ENCODE peak calls at places on chromosomes 6 and 20, in four cellular contexts. C is uterus, K is K562, L is stomach. A is an unnamed sample.

GRCh38 chr6:143400258-143401059 is 50.0 kb downstream of the ADAT2 start:
- DNase-seq in C (no peak), K (no peak), L (peak; percentile 36), A (no peak)

GRCh38 chr6:12577124-12577845 is 139.3 kb upstream of the PHACTR1 start:
- DNase-seq in C (no peak), K (no peak), L (no peak), A (no peak)

GRCh38 chr20:2816583-2817340 is 598 bp downstream of the TMEM239 start:
- DNase-seq in C (no peak), K (no peak), L (no peak), A (no peak)

GRCh38 chr6:25259756-25260155 is 19.4 kb upstream of the CARMIL1 start:
- DNase-seq in C (no peak), K (no peak), L (no peak), A (no peak)

GRCh38 chr6:31752739-31753319 is 9.6 kb upstream of the SAPCD1 start:
- DNase-seq in C (no peak), K (no peak), L (no peak), A (no peak)

GRCh38 chr20:47428164-47428563 is 71.7 kb upstream of the ZMYND8 start:
- DNase-seq in C (no peak), K (no peak), L (no peak), A (no peak)

GRCh38 chr6:15892369-15892768 is 229.5 kb upstream of the DTNBP1 start:
- DNase-seq in C (no peak), K (no peak), L (no peak), A (no peak)

GRCh38 chr6:14464049-14464448 is 346.5 kb downstream of the CD83 start:
- DNase-seq in C (no peak), K (peak; percentile 69), L (no peak), A (no peak)

GRCh38 chr20:6882911-6883310 is 115.4 kb downstream of the BMP2 start:
- DNase-seq in C (no peak), K (no peak), L (no peak), A (no peak)

GRCh38 chr6:26553264-26553738 is 15.1 kb downstream of the HMGN4 start:
- DNase-seq in C (peak; percentile 76), K (peak; percentile 82), L (peak; percentile 72), A (peak; percentile 69)

GRCh38 chr6:105832358-105832757 is 253.8 kb upstream of the PRDM1 start:
- DNase-seq in C (no peak), K (no peak), L (no peak), A (no peak)

GRCh38 chr20:22506827-22507226 is 77.5 kb downstream of the FOXA2 start:
- DNase-seq in C (no peak), K (no peak), L (no peak), A (no peak)

GRCh38 chr20:50335105-50335504 is 144.5 kb downstream of the CEBPB start:
- DNase-seq in C (no peak), K (peak; percentile 50), L (no peak), A (peak; percentile 64)

GRCh38 chr6:6927437-6928361 is 180.1 kb upstream of the RREB1 start:
- DNase-seq in C (no peak), K (peak; percentile 86), L (no peak), A (peak; percentile 20)

GRCh38 chr20:10671850-10672578 is 1.8 kb downstream of the JAG1 start:
- DNase-seq in C (peak; percentile 80), K (peak; percentile 32), L (peak; percentile 75), A (no peak)

GRCh38 chr20:48262955-48263354 is 477.7 kb upstream of the SULF2 start:
- DNase-seq in C (no peak), K (no peak), L (no peak), A (no peak)

GRCh38 chr6:10719386-10720228 is 3.3 kb upstream of the TMEM14C start:
- DNase-seq in C (peak; percentile 23), K (no peak), L (no peak), A (peak; percentile 15)

GRCh38 chr20:13736792-13737191 is 47.9 kb downstream of the ESF1 start:
- DNase-seq in C (no peak), K (no peak), L (no peak), A (no peak)

GRCh38 chr6:108730556-108731228 is 117.5 kb upstream of the ARMC2 start:
- DNase-seq in C (no peak), K (no peak), L (no peak), A (no peak)

GRCh38 chr20:38175221-38176030 is 10.4 kb upstream of the TGM2 start:
- DNase-seq in C (no peak), K (no peak), L (no peak), A (no peak)

GRCh38 chr6:119346450-119346849 is 3.1 kb downstream of the MAN1A1 start:
- DNase-seq in C (no peak), K (no peak), L (no peak), A (no peak)

GRCh38 chr6:35754452-35755321 is 17.9 kb downstream of the ARMC12 start:
- DNase-seq in C (no peak), K (no peak), L (no peak), A (no peak)

GRCh38 chr20:17446171-17446570 is 85.0 kb downstream of the BFSP1 start:
- DNase-seq in C (no peak), K (no peak), L (no peak), A (no peak)

GRCh38 chr20:58192567-58192966 is 35.9 kb downstream of the ANKRD60 start:
- DNase-seq in C (no peak), K (peak; percentile 49), L (no peak), A (no peak)

GRCh38 chr6:40160826-40161225 is 226.6 kb upstream of the MOCS1 start:
- DNase-seq in C (no peak), K (no peak), L (no peak), A (no peak)

GRCh38 chr6:31622678-31623077 is 2.2 kb downstream of the PRRC2A start:
- DNase-seq in C (no peak), K (no peak), L (peak; percentile 71), A (no peak)

GRCh38 chr6:31005249-31006020 is 4.8 kb upstream of the MUC22 start:
- DNase-seq in C (no peak), K (no peak), L (no peak), A (no peak)

GRCh38 chr6:65649392-65649791 is 57.6 kb downstream of the EYS start:
- DNase-seq in C (no peak), K (no peak), L (no peak), A (no peak)

GRCh38 chr20:49352821-49353220 is 75.0 kb upstream of the ZNFX1 start:
- DNase-seq in C (no peak), K (no peak), L (no peak), A (no peak)

GRCh38 chr6:167577891-167578361 is 248.8 kb upstream of the AFDN start:
- DNase-seq in C (no peak), K (no peak), L (no peak), A (no peak)

GRCh38 chr6:22512716-22513452 is 56.5 kb upstream of the HDGFL1 start:
- DNase-seq in C (no peak), K (no peak), L (no peak), A (no peak)

GRCh38 chr6:119147101-119148053 is 68.9 kb upstream of the FAM184A start:
- DNase-seq in C (peak; percentile 52), K (peak; percentile 89), L (peak; percentile 37), A (peak; percentile 82)

GRCh38 chr6:42452171-42453026 is 673 bp upstream of the TRERF1 start:
- DNase-seq in C (peak; percentile 82), K (peak; percentile 73), L (peak; percentile 77), A (peak; percentile 87)

GRCh38 chr6:128598561-128598960 is 78.2 kb upstream of the PTPRK start:
- DNase-seq in C (no peak), K (no peak), L (no peak), A (no peak)

GRCh38 chr6:56766139-56766805 is 123.6 kb upstream of the DST start:
- DNase-seq in C (no peak), K (no peak), L (no peak), A (no peak)
- H3K4me3 ChIP-seq in C (no peak overlapping the region), K (no peak overlapping the region), L (no peak overlapping the region), A (no peak overlapping the region)

GRCh38 chr20:1737134-1737533 is 79.6 kb upstream of the SIRPG start:
- DNase-seq in C (no peak), K (no peak), L (no peak), A (no peak)

GRCh38 chr20:1735417-1736089 is 78.0 kb upstream of the SIRPG start:
- DNase-seq in C (no peak), K (no peak), L (no peak), A (no peak)

DNA sequence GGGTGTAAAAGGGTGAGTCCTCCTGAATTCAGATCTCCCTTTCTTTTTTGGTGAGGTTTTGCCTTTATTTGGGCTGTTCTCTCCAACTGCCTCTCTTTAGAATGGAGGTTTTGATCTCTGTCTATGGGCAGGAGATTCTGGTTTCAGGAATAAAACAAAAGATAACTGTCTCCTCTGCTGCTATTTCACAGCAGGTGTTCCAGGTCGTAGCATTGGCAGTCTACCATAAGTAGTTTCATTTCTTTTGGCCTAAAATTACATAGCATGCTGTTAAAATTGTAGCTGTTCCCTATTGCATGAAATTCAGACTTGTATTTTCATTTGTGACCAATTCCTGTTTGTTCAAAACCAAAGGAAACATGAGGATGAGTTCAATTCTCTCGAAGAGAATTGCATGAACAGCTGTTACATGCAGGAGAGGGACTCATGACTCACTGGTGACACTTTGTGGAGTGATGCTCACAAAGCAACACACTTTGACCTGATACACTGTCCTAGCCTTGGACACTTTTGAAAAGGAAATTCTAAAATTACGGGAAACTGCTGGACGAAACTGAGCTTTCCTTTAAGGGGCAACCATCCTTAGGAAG is 76.8 kb upstream of the SIRPG start:
- DNase-seq in C (no peak), K (no peak), L (no peak), A (no peak)
- TF ChIP-seq CTCF in C (no peak), K (peak; percentile 48), L (no peak), A (peak; percentile 6)

GRCh38 chr6:134052776-134053120 is 324 bp upstream of the SLC2A12 start:
- DNase-seq in C (no peak), K (no peak), L (no peak), A (no peak)
- H3K4me1 ChIP-seq in C (no peaks in the 10 kb centered on the region), K (peaks cover 5% of the 10 kb centered on the region), L (no peaks in the 10 kb centered on the region), A (no peaks in the 10 kb centered on the region)

GRCh38 chr6:124512431-124512830 is 449.8 kb upstream of the RNF217 start:
- DNase-seq in C (no peak), K (no peak), L (no peak), A (no peak)
- H3K4me3 ChIP-seq in C (no peak overlapping the region), K (no peak overlapping the region), L (no peak overlapping the region), A (no peak overlapping the region)

GRCh38 chr6:38185752-38186151 is 366.2 kb downstream of the ZFAND3 start:
- DNase-seq in C (no peak), K (no peak), L (no peak), A (no peak)
- TF ChIP-seq CTCF in C (no peak), K (no peak), L (no peak), A (no peak)

GRCh38 chr6:85355816-85356215 is 94.1 kb upstream of the NT5E start:
- DNase-seq in C (no peak), K (no peak), L (no peak), A (no peak)
- H3K4me1 ChIP-seq in C (no peaks in the 10 kb centered on the region), K (no peaks in the 10 kb centered on the region), L (no peaks in the 10 kb centered on the region), A (peaks cover 4% of the 10 kb centered on the region)

GRCh38 chr6:110296151-110297028 is 61.8 kb downstream of the METTL24 start:
- DNase-seq in C (no peak), K (no peak), L (no peak), A (no peak)
- H3K4me3 ChIP-seq in C (no peak overlapping the region), K (no peak overlapping the region), L (no peak overlapping the region), A (no peak overlapping the region)

GRCh38 chr20:43984587-43984986 is 69.9 kb downstream of the TOX2 start:
- DNase-seq in C (no peak), K (no peak), L (no peak), A (no peak)

GRCh38 chr20:43985121-43985520 is 70.5 kb downstream of the TOX2 start:
- DNase-seq in C (no peak), K (no peak), L (no peak), A (no peak)

GRCh38 chr20:43982886-43983285 is 68.2 kb downstream of the TOX2 start:
- DNase-seq in C (no peak), K (no peak), L (no peak), A (no peak)

GRCh38 chr20:43983359-43983758 is 68.7 kb downstream of the TOX2 start:
- DNase-seq in C (no peak), K (peak; percentile 63), L (no peak), A (peak; percentile 33)

GRCh38 chr20:43983904-43984361 is 69.3 kb downstream of the TOX2 start:
- DNase-seq in C (no peak), K (no peak), L (no peak), A (no peak)
- TF ChIP-seq CTCF in C (no peak), K (no peak), L (no peak), A (no peak)